ENCODE peak calls at places on chromosomes 12 and 14, in eight cellular contexts. One of them, this sample, is unnamed.

GRCh38 chr12:56487448-56488040 is 417 bp downstream of the GLS2 start:
- DNase-seq in HCT116: no peak
- DNase-seq in stomach: peak; percentile 52
- DNase-seq in prostate gland: peak; percentile 17
- DNase-seq in transverse colon: peak; percentile 52
- DNase-seq in sigmoid colon: peak; percentile 80
- DNase-seq in spleen: no peak
- DNase-seq in esophagus muscularis mucosa: no peak
- DNase-seq in this sample: peak; percentile 76

GRCh38 chr14:60753264-60754126 is 18.9 kb downstream of the MNAT1 start:
- DNase-seq in HCT116: no peak
- DNase-seq in stomach: no peak
- DNase-seq in prostate gland: no peak
- DNase-seq in transverse colon: peak; percentile 8
- DNase-seq in sigmoid colon: no peak
- DNase-seq in spleen: no peak
- DNase-seq in esophagus muscularis mucosa: no peak
- DNase-seq in this sample: no peak

GRCh38 chr14:24071836-24072420 is 566 bp downstream of the CPNE6 start:
- DNase-seq in HCT116: no peak
- DNase-seq in stomach: no peak
- DNase-seq in prostate gland: no peak
- DNase-seq in transverse colon: peak; percentile 34
- DNase-seq in sigmoid colon: no peak
- DNase-seq in spleen: peak; percentile 50
- DNase-seq in esophagus muscularis mucosa: no peak
- DNase-seq in this sample: no peak

GRCh38 chr12:54364413-54364812 is at the start of gene GPR84:
- DNase-seq in HCT116: no peak
- DNase-seq in stomach: no peak
- DNase-seq in prostate gland: no peak
- DNase-seq in transverse colon: no peak
- DNase-seq in sigmoid colon: no peak
- DNase-seq in spleen: no peak
- DNase-seq in esophagus muscularis mucosa: no peak
- DNase-seq in this sample: no peak

GRCh38 chr12:76026643-76027063 is 4.9 kb downstream of the PHLDA1 start:
- DNase-seq in HCT116: no peak
- DNase-seq in stomach: no peak
- DNase-seq in prostate gland: no peak
- DNase-seq in transverse colon: no peak
- DNase-seq in sigmoid colon: no peak
- DNase-seq in spleen: no peak
- DNase-seq in esophagus muscularis mucosa: no peak
- DNase-seq in this sample: no peak

GRCh38 chr12:1993341-1993740 is 10.9 kb downstream of the DCP1B start:
- DNase-seq in HCT116: peak; percentile 64
- DNase-seq in stomach: no peak
- DNase-seq in prostate gland: no peak
- DNase-seq in transverse colon: no peak
- DNase-seq in sigmoid colon: no peak
- DNase-seq in spleen: no peak
- DNase-seq in esophagus muscularis mucosa: no peak
- DNase-seq in this sample: no peak

GRCh38 chr12:13962699-13963098 is 18.7 kb downstream of the GRIN2B start:
- DNase-seq in HCT116: peak; percentile 10
- DNase-seq in stomach: no peak
- DNase-seq in prostate gland: no peak
- DNase-seq in transverse colon: no peak
- DNase-seq in sigmoid colon: no peak
- DNase-seq in spleen: no peak
- DNase-seq in esophagus muscularis mucosa: no peak
- DNase-seq in this sample: no peak

GRCh38 chr14:54446201-54446693 is 5.1 kb upstream of the CNIH1 start:
- DNase-seq in HCT116: no peak
- DNase-seq in stomach: no peak
- DNase-seq in prostate gland: peak; percentile 30
- DNase-seq in transverse colon: peak; percentile 64
- DNase-seq in sigmoid colon: no peak
- DNase-seq in spleen: no peak
- DNase-seq in esophagus muscularis mucosa: no peak
- DNase-seq in this sample: no peak

GRCh38 chr12:123987022-123987421 is 14.0 kb downstream of the ZNF664 start:
- DNase-seq in HCT116: no peak
- DNase-seq in stomach: no peak
- DNase-seq in prostate gland: no peak
- DNase-seq in transverse colon: no peak
- DNase-seq in sigmoid colon: no peak
- DNase-seq in spleen: no peak
- DNase-seq in esophagus muscularis mucosa: peak; percentile 1
- DNase-seq in this sample: no peak

GRCh38 chr12:52582489-52582888 is 8.8 kb upstream of the KRT74 start:
- DNase-seq in HCT116: no peak
- DNase-seq in stomach: no peak
- DNase-seq in prostate gland: no peak
- DNase-seq in transverse colon: no peak
- DNase-seq in sigmoid colon: no peak
- DNase-seq in spleen: peak; percentile 25
- DNase-seq in esophagus muscularis mucosa: no peak
- DNase-seq in this sample: no peak

GRCh38 chr14:70845601-70846000 is 36.3 kb upstream of the MAP3K9 start:
- DNase-seq in HCT116: no peak
- DNase-seq in stomach: no peak
- DNase-seq in prostate gland: no peak
- DNase-seq in transverse colon: no peak
- DNase-seq in sigmoid colon: no peak
- DNase-seq in spleen: no peak
- DNase-seq in esophagus muscularis mucosa: no peak
- DNase-seq in this sample: no peak

GRCh38 chr14:53391631-53392030 is 238.5 kb upstream of the DDHD1 start:
- DNase-seq in HCT116: peak; percentile 88
- DNase-seq in stomach: no peak
- DNase-seq in prostate gland: no peak
- DNase-seq in transverse colon: no peak
- DNase-seq in sigmoid colon: no peak
- DNase-seq in spleen: no peak
- DNase-seq in esophagus muscularis mucosa: no peak
- DNase-seq in this sample: no peak

GRCh38 chr12:98073610-98074009 is 441.8 kb upstream of the TMPO start:
- DNase-seq in HCT116: no peak
- DNase-seq in stomach: no peak
- DNase-seq in prostate gland: no peak
- DNase-seq in transverse colon: no peak
- DNase-seq in sigmoid colon: no peak
- DNase-seq in spleen: no peak
- DNase-seq in esophagus muscularis mucosa: no peak
- DNase-seq in this sample: no peak

DNA sequence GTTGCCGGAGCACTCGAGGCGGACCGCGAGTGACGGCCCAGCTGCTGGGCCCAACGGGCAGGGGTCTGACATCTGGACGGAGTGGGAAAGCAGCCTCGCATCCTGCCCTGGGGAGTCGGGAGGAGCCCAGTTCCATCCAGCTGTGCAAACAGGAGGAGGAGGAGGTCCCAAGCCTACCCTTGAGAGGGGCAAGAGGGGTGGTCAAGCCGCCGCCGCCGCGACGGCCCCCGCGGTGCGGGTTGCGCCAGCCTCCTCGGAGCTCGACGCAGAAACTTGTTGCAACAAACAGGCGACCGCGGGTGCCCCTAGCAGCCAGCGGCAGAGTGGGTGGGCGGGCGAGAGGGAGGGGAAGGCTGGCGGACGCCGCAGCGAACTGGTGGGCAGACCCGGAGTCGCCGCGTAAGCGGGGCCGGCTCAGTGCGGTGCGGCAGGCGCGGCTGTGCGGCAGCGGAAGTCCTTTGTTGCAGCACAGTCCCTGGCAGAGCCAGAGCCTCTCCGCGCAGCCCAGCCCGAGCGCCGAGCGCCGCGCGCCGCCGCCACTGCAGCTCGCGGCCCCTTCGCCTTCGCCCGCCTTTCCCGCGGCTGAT is at the start of gene ZBTB1:
- DNase-seq in HCT116: peak; percentile 65
- DNase-seq in stomach: peak; percentile 83
- DNase-seq in prostate gland: peak; percentile 73
- DNase-seq in transverse colon: peak; percentile 85
- DNase-seq in sigmoid colon: peak; percentile 93
- DNase-seq in spleen: peak; percentile 98
- DNase-seq in esophagus muscularis mucosa: peak; percentile 95
- DNase-seq in this sample: peak; percentile 94
- TF ChIP-seq POLR2A in HCT116: peak; percentile 85
- TF ChIP-seq POLR2A in stomach: no peak
- TF ChIP-seq POLR2A in prostate gland: peak; percentile 63
- TF ChIP-seq POLR2A in transverse colon: peak; percentile 91
- TF ChIP-seq POLR2A in sigmoid colon: peak; percentile 47
- TF ChIP-seq POLR2A in spleen: peak; percentile 93
- TF ChIP-seq POLR2A in esophagus muscularis mucosa: peak; percentile 80
- TF ChIP-seq POLR2A in this sample: peak; percentile 87

DNA sequence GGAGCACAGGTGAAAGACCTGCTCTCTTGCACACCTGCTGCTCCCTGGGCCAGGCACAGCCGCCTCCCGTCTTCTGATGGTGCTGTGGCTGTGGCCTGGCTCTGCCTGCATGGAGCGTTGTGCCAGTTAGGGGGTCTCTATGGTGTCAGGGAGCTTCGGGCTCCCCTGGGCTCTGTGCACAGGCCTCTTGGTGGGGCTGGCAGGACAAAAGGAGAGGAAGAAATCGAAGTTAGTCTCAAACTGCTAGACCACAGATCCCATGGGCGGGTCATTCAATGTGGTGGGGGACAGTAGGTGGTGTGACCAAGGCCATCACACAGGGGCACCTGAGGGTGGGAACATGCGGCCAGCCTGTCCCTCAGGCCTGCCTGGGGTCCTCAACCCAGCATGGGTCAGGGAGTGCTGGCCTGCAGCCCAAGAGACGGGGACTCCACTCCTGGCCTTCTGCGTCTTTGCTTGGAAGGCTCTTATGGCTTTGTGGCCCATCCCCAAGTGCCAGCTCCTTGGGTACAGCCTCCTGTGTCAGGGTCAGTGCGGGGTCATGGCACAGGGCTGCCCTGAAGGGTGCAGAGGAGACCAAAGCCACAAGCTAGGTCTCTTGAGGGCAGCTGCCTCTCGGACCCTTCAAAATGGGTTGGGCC is 84.1 kb downstream of the KIF26A start:
- DNase-seq in HCT116: no peak
- DNase-seq in stomach: no peak
- DNase-seq in prostate gland: no peak
- DNase-seq in transverse colon: no peak
- DNase-seq in sigmoid colon: peak; percentile 36
- DNase-seq in spleen: peak; percentile 47
- DNase-seq in esophagus muscularis mucosa: no peak
- DNase-seq in this sample: no peak
- TF ChIP-seq POLR2AphosphoS5 in HCT116: no peak
- TF ChIP-seq POLR2AphosphoS5 in stomach: no peak
- TF ChIP-seq POLR2AphosphoS5 in prostate gland: no peak
- TF ChIP-seq POLR2AphosphoS5 in transverse colon: no peak
- TF ChIP-seq POLR2AphosphoS5 in sigmoid colon: no peak
- TF ChIP-seq POLR2AphosphoS5 in spleen: no peak
- TF ChIP-seq POLR2AphosphoS5 in esophagus muscularis mucosa: no peak
- TF ChIP-seq POLR2AphosphoS5 in this sample: no peak

GRCh38 chr12:132582058-132582420 is 28.3 kb downstream of the LRCOL1 start:
- DNase-seq in HCT116: no peak
- DNase-seq in stomach: no peak
- DNase-seq in prostate gland: no peak
- DNase-seq in transverse colon: no peak
- DNase-seq in sigmoid colon: no peak
- DNase-seq in spleen: no peak
- DNase-seq in esophagus muscularis mucosa: no peak
- DNase-seq in this sample: no peak
- H3K4me3 ChIP-seq in HCT116: no peak overlapping the region
- H3K4me3 ChIP-seq in stomach: peak overlapping the region; percentile 27
- H3K4me3 ChIP-seq in prostate gland: no peak overlapping the region
- H3K4me3 ChIP-seq in transverse colon: no peak overlapping the region
- H3K4me3 ChIP-seq in sigmoid colon: peak overlapping the region; percentile 27
- H3K4me3 ChIP-seq in spleen: no peak overlapping the region
- H3K4me3 ChIP-seq in esophagus muscularis mucosa: peak overlapping the region; percentile 45
- H3K4me3 ChIP-seq in this sample: no peak overlapping the region

GRCh38 chr12:113195598-113195997 is 10.1 kb downstream of the RITA1 start:
- DNase-seq in HCT116: no peak
- DNase-seq in stomach: no peak
- DNase-seq in prostate gland: no peak
- DNase-seq in transverse colon: no peak
- DNase-seq in sigmoid colon: no peak
- DNase-seq in spleen: no peak
- DNase-seq in esophagus muscularis mucosa: no peak
- DNase-seq in this sample: no peak
- TF ChIP-seq POLR2A in HCT116: no peak
- TF ChIP-seq POLR2A in stomach: no peak
- TF ChIP-seq POLR2A in prostate gland: no peak
- TF ChIP-seq POLR2A in transverse colon: no peak
- TF ChIP-seq POLR2A in sigmoid colon: no peak
- TF ChIP-seq POLR2A in spleen: no peak
- TF ChIP-seq POLR2A in esophagus muscularis mucosa: no peak
- TF ChIP-seq POLR2A in this sample: no peak

DNA sequence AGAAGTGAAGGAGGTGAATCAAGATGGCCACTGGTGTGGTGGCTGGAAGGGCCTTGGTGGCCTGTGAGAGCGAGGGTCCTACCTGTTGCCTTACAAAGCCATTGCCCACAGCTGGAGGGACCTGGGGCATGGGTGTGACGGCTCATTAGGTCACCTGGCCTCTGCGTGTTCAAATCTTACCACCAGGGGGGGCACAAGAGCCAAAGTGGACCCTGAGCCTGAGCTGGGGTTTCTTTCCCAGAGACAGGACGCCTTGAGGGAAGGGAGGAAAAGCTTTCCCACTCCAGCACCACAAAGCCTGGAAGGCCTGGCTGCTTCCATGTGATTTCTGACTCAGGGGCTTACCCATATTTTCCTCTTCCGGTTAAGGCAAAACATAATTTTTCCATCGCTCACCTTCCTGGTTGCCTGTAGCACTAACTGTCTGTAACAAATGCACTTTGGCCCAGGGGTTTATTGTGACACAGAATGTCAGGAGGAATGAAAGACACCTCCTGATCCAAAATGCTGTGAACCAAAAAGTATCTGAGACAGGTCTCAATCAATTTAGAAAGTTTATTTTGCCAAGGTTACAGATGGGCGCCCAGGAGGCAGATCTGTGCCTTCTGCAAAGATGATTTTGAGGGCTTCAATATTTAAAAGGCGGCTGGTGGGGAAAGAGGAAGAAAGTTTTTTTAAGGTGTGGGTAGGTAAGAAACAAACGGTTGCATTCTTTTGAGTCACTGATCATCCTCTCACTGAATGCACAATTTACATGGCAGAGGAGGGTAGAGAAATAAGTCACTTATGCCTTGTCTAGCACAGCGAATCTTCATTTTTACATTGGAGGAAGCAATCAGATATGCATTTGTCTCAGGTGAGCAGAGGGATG is 4.3 kb upstream of the CD9 start:
- DNase-seq in HCT116: peak; percentile 72
- DNase-seq in stomach: peak; percentile 91
- DNase-seq in prostate gland: peak; percentile 89
- DNase-seq in transverse colon: peak; percentile 92
- DNase-seq in sigmoid colon: peak; percentile 94
- DNase-seq in spleen: peak; percentile 88
- DNase-seq in esophagus muscularis mucosa: peak; percentile 97
- DNase-seq in this sample: peak; percentile 92
- TF ChIP-seq POLR2AphosphoS5 in HCT116: peak; percentile 19
- TF ChIP-seq POLR2AphosphoS5 in stomach: no peak
- TF ChIP-seq POLR2AphosphoS5 in prostate gland: peak; percentile 83
- TF ChIP-seq POLR2AphosphoS5 in transverse colon: peak; percentile 28
- TF ChIP-seq POLR2AphosphoS5 in sigmoid colon: peak; percentile 30
- TF ChIP-seq POLR2AphosphoS5 in spleen: no peak
- TF ChIP-seq POLR2AphosphoS5 in esophagus muscularis mucosa: peak; percentile 70
- TF ChIP-seq POLR2AphosphoS5 in this sample: no peak